ENCODE peak calls at places on chromosome 3, in seven cellular contexts. T is Caco-2, O is mammary epithelial cell, F is A549, Z is stomach, X is cardiac muscle cell, U is keratinocyte. G is an unnamed sample. For H3K4me1, the result is how much of the 10 kb centered on the place peaks cover.

GRCh38 chr3:70176224-70176623 is 136.2 kb downstream of the MDFIC2 start:
- DNase-seq in T (no peak), O (no peak), F (no peak), Z (no peak), X (no peak), U (no peak), G (no peak)

GRCh38 chr3:18425641-18426403 is 683 bp upstream of the SATB1 start:
- DNase-seq in T (peak), O (no peak), F (no peak), Z (peak), X (peak), U (no peak), G (no peak)

GRCh38 chr3:78875431-78875830 is 892.4 kb downstream of the ROBO1 start:
- DNase-seq in T (no peak), O (no peak), F (no peak), Z (no peak), X (no peak), U (no peak), G (no peak)

GRCh38 chr3:174376346-174376745 is 482.8 kb upstream of the NAALADL2 start:
- DNase-seq in T (no peak), O (no peak), F (no peak), Z (no peak), X (no peak), U (no peak), G (no peak)

GRCh38 chr3:16849795-16850194 is 35.0 kb upstream of the PLCL2 start:
- DNase-seq in T (no peak), O (no peak), F (no peak), Z (no peak), X (no peak), U (no peak), G (no peak)

GRCh38 chr3:65939841-65940246 is 98.9 kb downstream of the MAGI1 start:
- DNase-seq in T (no peak), O (no peak), F (no peak), Z (no peak), X (no peak), U (no peak), G (peak)

GRCh38 chr3:141632779-141633374 is 105.2 kb upstream of the RNF7 start:
- DNase-seq in T (no peak), O (no peak), F (no peak), Z (no peak), X (no peak), U (no peak), G (peak)

GRCh38 chr3:157274644-157275137 is 114.7 kb upstream of the CCNL1 start:
- DNase-seq in T (no peak), O (peak), F (no peak), Z (no peak), X (no peak), U (peak), G (peak)

GRCh38 chr3:156477306-156477705 is 77.6 kb downstream of the SSR3 start:
- DNase-seq in T (no peak), O (no peak), F (no peak), Z (no peak), X (peak), U (no peak), G (peak)

GRCh38 chr3:141436180-141436579 is 50.6 kb upstream of the RASA2 start:
- DNase-seq in T (no peak), O (no peak), F (no peak), Z (peak), X (peak), U (no peak), G (no peak)

GRCh38 chr3:3800076-3800448 is 831 bp downstream of the LRRN1 start:
- DNase-seq in T (no peak), O (no peak), F (no peak), Z (peak), X (peak), U (no peak), G (peak)

GRCh38 chr3:157487339-157487738 is 15.9 kb downstream of the VEPH1 start:
- DNase-seq in T (no peak), O (no peak), F (no peak), Z (no peak), X (no peak), U (no peak), G (no peak)

GRCh38 chr3:152268501-152269422 is at the start of gene MBNL1:
- DNase-seq in T (peak), O (peak), F (peak), Z (peak), X (peak), U (no peak), G (peak)

GRCh38 chr3:120081719-120082118 is 12.5 kb downstream of the GSK3B start:
- DNase-seq in T (no peak), O (no peak), F (no peak), Z (no peak), X (no peak), U (no peak), G (no peak)

GRCh38 chr3:121883507-121883906 is 10.7 kb upstream of the SLC15A2 start:
- DNase-seq in T (peak), O (peak), F (peak), Z (no peak), X (peak), U (no peak), G (no peak)

GRCh38 chr3:55166577-55167555 is 239.0 kb upstream of the LRTM1 start:
- DNase-seq in T (no peak), O (no peak), F (no peak), Z (peak), X (no peak), U (no peak), G (no peak)

GRCh38 chr3:195905970-195906864 is 2.1 kb downstream of the TNK2 start:
- DNase-seq in T (no peak), O (peak), F (no peak), Z (no peak), X (no peak), U (no peak), G (no peak)

GRCh38 chr3:140159646-140160045 is 224.7 kb downstream of the CLSTN2 start:
- DNase-seq in T (no peak), O (no peak), F (no peak), Z (no peak), X (no peak), U (no peak), G (no peak)

GRCh38 chr3:20511863-20512262 is 325.9 kb upstream of the SGO1 start:
- DNase-seq in T (peak), O (peak), F (peak), Z (no peak), X (peak), U (no peak), G (peak)

GRCh38 chr3:108822167-108822897 is at the start of gene TRAT1:
- DNase-seq in T (no peak), O (no peak), F (no peak), Z (no peak), X (no peak), U (no peak), G (no peak)

GRCh38 chr3:41158947-41159346 is 40.4 kb upstream of the CTNNB1 start:
- DNase-seq in T (peak), O (peak), F (no peak), Z (no peak), X (no peak), U (peak), G (peak)

DNA sequence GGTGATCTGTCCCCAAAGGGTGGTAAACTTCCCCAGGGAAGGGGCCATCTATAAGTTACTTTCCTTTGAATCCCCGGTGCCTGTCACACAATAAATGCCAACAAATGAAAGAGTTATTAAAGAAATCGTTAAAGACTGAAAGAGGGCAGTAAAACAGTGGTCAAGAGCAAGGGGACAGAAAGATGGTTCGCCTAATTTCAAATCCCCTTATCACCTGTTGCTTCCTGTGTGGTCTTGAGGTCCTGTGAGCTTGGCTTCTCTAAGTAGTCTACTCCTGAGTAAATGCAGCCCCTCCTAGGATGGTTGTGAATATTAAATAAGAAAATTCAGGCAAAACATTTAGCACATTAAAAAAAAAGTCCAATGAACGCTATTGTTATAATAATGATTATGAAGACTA is 225.7 kb upstream of the ADAMTS9 start:
- DNase-seq in T (no peak), O (no peak), F (no peak), Z (no peak), X (no peak), U (no peak), G (no peak)
- H3K4me3 ChIP-seq in T (no peak), O (no peak), F (no peak), Z (no peak), X (no peak), U (no peak), G (no peak)

GRCh38 chr3:72187131-72187530 is 402.2 kb upstream of the PROK2 start:
- DNase-seq in T (no peak), O (no peak), F (peak), Z (no peak), X (no peak), U (no peak), G (no peak)
- TF ChIP-seq CTCF in T (no peak), O (no peak), F (no peak), Z (no peak), X (peak), U (peak), G (peak)

GRCh38 chr3:11480663-11481298 is 162.9 kb downstream of the VGLL4 start:
- DNase-seq in T (peak), O (no peak), F (no peak), Z (peak), X (no peak), U (no peak), G (peak)
- H3K4me1 ChIP-seq in T (under half), O (under half), F (under half), Z (half or more), X (under half), U (under half), G (under half)

DNA sequence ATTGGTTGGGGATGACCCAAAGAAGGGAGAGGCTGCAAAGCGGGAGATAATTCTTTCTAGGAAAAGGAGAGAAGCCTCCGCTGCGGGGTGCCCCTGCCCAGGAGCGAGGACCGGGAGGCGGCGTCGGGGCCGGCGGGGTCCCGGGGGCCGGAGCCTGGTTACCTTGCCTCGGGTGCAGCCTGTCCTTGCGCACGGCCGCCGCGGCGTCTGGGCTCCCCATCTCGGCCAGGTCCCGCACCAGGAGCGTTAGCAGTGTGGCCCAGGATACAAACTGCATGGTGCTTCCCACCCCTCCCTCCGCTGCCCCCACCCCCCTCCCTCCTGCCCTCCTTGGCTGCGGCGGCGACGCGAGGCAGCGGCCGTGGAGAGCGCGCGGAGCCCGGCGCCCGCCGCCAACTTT is 419 bp downstream of the ADAMTS9 start:
- DNase-seq in T (no peak), O (peak), F (no peak), Z (no peak), X (no peak), U (no peak), G (no peak)
- H3K4me3 ChIP-seq in T (peak), O (peak), F (peak), Z (peak), X (peak), U (peak), G (peak)

GRCh38 chr3:43995078-43995928 is 246.4 kb upstream of the TOPAZ1 start:
- DNase-seq in T (no peak), O (peak), F (peak), Z (no peak), X (peak), U (no peak), G (peak)
- TF ChIP-seq CTCF in T (no peak), O (no peak), F (peak), Z (no peak), X (no peak), U (no peak), G (no peak)

DNA sequence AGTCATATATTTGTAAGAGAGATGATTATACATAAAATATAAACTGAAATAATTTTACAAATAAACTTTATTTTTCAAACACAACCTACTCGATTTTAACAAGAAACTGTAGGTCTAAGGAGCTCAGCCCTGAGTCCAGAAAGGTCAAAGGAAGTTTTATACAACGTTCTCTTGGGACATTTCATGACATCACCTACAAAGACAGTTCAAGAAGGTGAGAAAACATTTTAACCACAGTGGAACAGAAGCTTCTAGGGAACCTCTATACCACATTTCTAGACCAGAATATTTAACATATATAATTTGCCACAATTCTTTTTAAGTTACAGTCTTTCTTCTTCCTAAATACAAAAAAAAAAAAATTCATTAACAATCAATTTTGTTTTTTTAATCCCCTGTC is 40.1 kb downstream of the CBLB start:
- DNase-seq in T (no peak), O (no peak), F (no peak), Z (no peak), X (no peak), U (no peak), G (no peak)
- H3K4me1 ChIP-seq in T (under half), O (under half), F (under half), Z (under half), X (under half), U (under half), G (under half)

GRCh38 chr3:147397911-147398809 is 8.2 kb downstream of the ZIC4 start:
- DNase-seq in T (no peak), O (no peak), F (no peak), Z (no peak), X (no peak), U (no peak), G (peak)
- H3K4me3 ChIP-seq in T (no peak), O (no peak), F (no peak), Z (no peak), X (no peak), U (no peak), G (peak)

GRCh38 chr3:168517514-168518071 is 421.9 kb upstream of the GOLIM4 start:
- DNase-seq in T (peak), O (peak), F (no peak), Z (peak), X (no peak), U (no peak), G (peak)

GRCh38 chr3:168514252-168514651 is 418.5 kb upstream of the GOLIM4 start:
- DNase-seq in T (no peak), O (no peak), F (no peak), Z (no peak), X (no peak), U (no peak), G (no peak)

GRCh38 chr3:168511428-168512014 is 415.8 kb upstream of the GOLIM4 start:
- DNase-seq in T (no peak), O (no peak), F (peak), Z (no peak), X (peak), U (no peak), G (no peak)

GRCh38 chr3:168512802-168513201 is 417.1 kb upstream of the GOLIM4 start:
- DNase-seq in T (no peak), O (no peak), F (no peak), Z (no peak), X (no peak), U (no peak), G (no peak)
- TF ChIP-seq CTCF in T (no peak), O (no peak), F (no peak), Z (no peak), X (no peak), U (no peak), G (no peak)

DNA sequence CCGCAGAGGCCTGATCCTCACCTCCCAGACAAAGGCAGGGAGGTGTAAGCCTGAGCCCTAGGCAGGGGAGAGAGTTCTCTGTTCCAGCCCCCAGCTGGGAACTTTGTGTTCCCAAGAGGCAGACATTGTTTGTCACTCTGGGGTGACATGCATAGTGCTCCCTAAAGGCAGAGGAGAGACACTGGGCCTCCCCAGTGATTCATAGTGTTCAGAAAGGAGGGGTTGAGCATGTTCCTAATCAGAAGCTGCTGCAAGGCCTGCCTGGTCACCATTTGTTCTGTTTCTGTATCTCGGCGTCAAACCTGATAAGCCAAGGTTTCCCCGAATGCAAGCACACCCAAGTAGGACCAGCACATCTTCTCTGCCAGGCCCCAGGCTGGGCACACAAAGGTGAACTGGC is 24.0 kb upstream of the SLC6A6 start:
- DNase-seq in T (no peak), O (no peak), F (no peak), Z (no peak), X (no peak), U (no peak), G (no peak)
- H3K4me1 ChIP-seq in T (under half), O (under half), F (under half), Z (under half), X (under half), U (under half), G (under half)

GRCh38 chr3:32816439-32817194 is 1.2 kb upstream of the TRIM71 start:
- DNase-seq in T (peak), O (peak), F (peak), Z (no peak), X (peak), U (no peak), G (peak)
- H3K4me3 ChIP-seq in T (peak), O (no peak), F (peak), Z (peak), X (peak), U (peak), G (peak)